ENCODE peak calls at places on chromosomes 5 and 9, in eight cellular contexts. W, M, E, A, J, H, Q and R are unnamed samples.

GRCh38 chr5:1293416-1293996 is 1.4 kb downstream of the TERT start:
- DNase-seq in H (no peak), A (no peak), E (no peak), Q (no peak), W (peak), J (no peak), M (no peak), R (peak)

GRCh38 chr5:84287964-84288363 is 96.7 kb downstream of the EDIL3 start:
- DNase-seq in J (no peak), W (no peak), A (no peak), M (no peak), H (no peak), E (peak), Q (no peak), R (no peak)

GRCh38 chr5:157046041-157046440 is 12.9 kb downstream of the HAVCR1 start:
- DNase-seq in A (no peak), W (peak), H (no peak), Q (no peak), J (no peak), E (no peak), M (no peak), R (no peak)

GRCh38 chr9:120402741-120403542 is 177.0 kb downstream of the CDK5RAP2 start:
- DNase-seq in Q (no peak), W (no peak), A (no peak), J (no peak), H (no peak), E (peak), M (no peak), R (no peak)

GRCh38 chr9:134550584-134550983 is 91.0 kb upstream of the COL5A1 start:
- DNase-seq in Q (peak), J (no peak), E (no peak), W (peak), A (no peak), H (no peak), M (no peak), R (no peak)

GRCh38 chr9:79928661-79929060 is 356.9 kb downstream of the TLE4 start:
- DNase-seq in A (no peak), W (no peak), Q (no peak), M (no peak), H (no peak), E (no peak), J (no peak), R (no peak)

GRCh38 chr9:27514551-27514950 is 9.5 kb upstream of the IFNK start:
- DNase-seq in W (no peak), H (no peak), M (no peak), A (no peak), E (no peak), J (no peak), Q (no peak), R (no peak)

GRCh38 chr9:14323969-14324366 is 10.0 kb upstream of the NFIB start:
- DNase-seq in E (no peak), Q (no peak), M (no peak), W (no peak), J (no peak), H (no peak), A (no peak), R (no peak)

GRCh38 chr9:129524848-129525345 is 96.0 kb downstream of the C9orf50 start:
- DNase-seq in H (no peak), W (no peak), E (no peak), M (no peak), A (no peak), Q (no peak), J (no peak), R (no peak)

DNA sequence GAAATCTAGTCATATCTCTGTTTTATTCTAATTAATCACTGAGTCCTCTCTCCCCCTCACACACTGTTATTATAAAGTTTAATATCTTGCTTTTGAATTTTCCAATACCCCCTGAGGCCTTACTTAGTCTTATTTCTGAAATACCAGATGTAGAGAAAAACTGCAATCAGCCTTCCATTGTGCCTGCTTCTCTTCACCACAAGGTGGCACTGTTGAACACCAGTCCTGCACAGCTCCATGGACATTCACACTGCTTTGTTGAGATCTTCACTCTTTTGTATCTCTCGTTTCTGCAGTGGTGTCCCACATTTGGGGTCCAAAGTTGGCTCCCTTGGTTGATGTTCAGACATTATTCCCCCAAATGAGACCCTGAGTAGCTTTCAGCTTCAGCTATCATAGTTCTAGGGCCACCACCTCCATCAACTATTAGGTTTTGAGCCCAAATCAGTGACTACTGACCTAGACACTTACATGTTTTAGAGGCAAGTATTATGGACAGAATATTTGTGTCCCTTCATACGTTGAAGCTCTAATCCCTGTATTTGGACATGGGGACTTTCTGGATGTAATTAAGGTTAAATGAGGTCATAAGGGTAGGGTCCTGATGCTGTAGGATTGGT is 24.3 kb downstream of the BOD1 start:
- DNase-seq in M (no peak), A (no peak), W (peak), Q (peak), E (peak), J (no peak), H (no peak), R (no peak)
- TF ChIP-seq CTCF in M (peak), A (peak), W (peak), Q (peak), E (peak), J (no peak), H (peak), R (peak)

GRCh38 chr9:68672625-68673024 is 32.4 kb upstream of the PIP5K1B start:
- DNase-seq in J (no peak), E (no peak), M (no peak), A (no peak), H (no peak), Q (no peak), W (no peak), R (no peak)

GRCh38 chr9:68683433-68683832 is 21.6 kb upstream of the PIP5K1B start:
- DNase-seq in J (no peak), Q (no peak), E (no peak), M (no peak), A (no peak), H (no peak), W (no peak), R (no peak)

DNA sequence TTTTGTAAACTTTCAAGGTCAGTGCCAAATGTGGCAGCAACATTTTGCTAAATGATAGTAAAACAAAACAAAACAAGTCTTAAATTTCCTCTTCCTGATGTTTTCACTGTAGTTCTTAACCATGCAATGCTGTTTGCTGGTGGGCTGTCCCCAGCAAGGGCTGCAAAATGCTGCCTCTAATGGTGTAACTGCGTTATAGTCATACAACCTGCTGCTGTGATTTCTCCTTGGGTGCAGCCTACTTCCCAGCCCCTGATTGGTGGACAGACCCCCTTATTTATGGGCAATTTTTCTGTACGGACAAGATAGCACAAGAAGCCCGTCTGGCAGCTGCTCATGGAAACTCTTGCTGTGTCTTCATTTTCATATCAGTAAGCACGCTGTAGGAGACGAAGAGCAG is 26.6 kb upstream of the PIP5K1B start:
- DNase-seq in E (peak), J (no peak), W (peak), H (no peak), M (no peak), A (no peak), Q (peak), R (no peak)
- TF ChIP-seq CTCF in E (peak), J (no peak), W (peak), H (peak), M (peak), A (peak), Q (peak), R (no peak)

GRCh38 chr5:140791111-140791510 is 3.5 kb upstream of the PCDHA2 start:
- DNase-seq in W (no peak), Q (no peak), A (no peak), E (no peak), J (no peak), M (no peak), H (no peak), R (no peak)

GRCh38 chr5:140780512-140780911 is 5.4 kb upstream of the PCDHA1 start:
- DNase-seq in M (no peak), J (no peak), W (no peak), A (no peak), H (no peak), E (no peak), Q (no peak), R (no peak)

DNA sequence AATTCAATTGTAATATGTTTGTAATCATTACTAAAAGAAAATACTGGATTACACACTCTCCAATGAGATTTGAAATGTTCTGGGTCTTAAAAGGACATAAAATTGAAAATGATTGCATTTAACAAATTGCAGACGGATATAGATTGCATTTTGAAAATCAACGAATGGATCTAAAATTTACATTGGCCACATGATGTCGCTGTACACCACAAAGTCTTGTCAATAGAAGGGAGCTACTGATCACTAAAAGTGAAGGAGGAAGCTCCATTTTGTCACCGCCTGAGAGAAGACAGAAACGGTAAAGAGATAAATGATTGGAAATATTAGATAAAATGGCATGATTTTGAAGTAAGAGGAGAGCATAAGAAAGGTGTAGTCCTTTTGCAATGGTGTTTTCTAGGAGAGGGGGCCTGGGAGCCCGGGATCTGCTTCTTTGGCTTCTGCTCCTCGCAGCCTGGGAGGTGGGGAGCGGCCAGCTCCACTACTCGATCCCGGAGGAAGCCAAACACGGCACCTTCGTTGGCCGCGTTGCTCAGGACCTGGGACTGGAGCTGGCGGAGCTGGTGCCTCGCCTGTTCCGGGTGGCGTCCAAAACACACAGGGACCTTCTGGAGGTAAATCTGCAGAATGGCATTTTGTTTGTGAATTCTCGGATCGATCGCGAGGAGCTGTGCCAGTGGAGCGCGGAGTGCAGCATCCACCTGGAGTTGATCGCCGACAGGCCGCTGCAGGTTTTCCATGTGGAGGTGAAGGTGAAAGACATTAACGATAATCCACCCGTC is at the start of gene PCDHA1:
- DNase-seq in A (no peak), E (peak), J (no peak), M (no peak), W (no peak), Q (peak), H (no peak), R (no peak)
- TF ChIP-seq CTCF in A (no peak), E (peak), J (no peak), M (peak), W (peak), Q (peak), H (no peak), R (no peak)

GRCh38 chr5:87048156-87048555 is 219.5 kb upstream of the RASA1 start:
- DNase-seq in A (no peak), E (peak), Q (no peak), M (no peak), W (no peak), J (no peak), H (peak), R (no peak)
- TF ChIP-seq CTCF in A (no peak), E (no peak), Q (no peak), M (no peak), W (no peak), J (no peak), H (peak), R (no peak)

DNA sequence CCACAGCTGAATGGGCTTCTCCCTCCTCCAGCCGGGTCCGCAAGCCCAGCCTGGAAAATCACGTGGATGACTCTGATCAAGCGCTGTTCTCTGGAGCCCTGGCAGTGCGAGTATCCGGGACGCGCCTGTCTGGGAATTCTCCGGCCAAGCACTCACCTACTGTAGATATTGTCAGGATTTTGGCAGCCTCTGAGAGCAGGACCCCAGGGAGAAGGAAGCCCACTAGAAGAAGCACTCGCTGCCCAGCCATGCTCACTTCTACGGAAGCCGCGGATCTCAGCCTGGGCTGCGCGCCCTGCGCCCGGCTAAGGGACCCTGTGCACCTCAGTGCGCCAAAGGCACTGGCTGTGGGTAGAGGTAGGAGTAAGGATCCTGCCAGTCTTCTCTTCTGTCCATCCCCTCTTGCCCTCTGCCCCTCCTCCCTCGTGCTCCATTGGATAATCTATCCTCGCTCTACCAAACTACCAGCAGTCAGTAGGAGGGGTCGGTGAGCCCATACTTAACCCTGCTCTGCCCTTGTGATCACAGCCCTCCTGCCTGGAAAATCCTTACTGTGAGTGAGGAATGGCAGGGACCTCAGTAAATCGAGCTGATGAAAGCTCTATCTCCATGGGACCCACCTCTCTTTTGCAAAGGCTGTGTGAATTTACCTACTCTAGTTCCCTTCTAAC is at the start of gene UGT3A2:
- DNase-seq in M (no peak), A (no peak), Q (peak), J (no peak), W (peak), E (peak), H (no peak), R (no peak)
- TF ChIP-seq CTCF in M (no peak), A (no peak), Q (peak), J (no peak), W (no peak), E (no peak), H (no peak), R (no peak)

GRCh38 chr9:21413089-21414023 is 4.4 kb downstream of the IFNA8 start:
- DNase-seq in J (no peak), W (no peak), M (no peak), H (no peak), A (no peak), Q (peak), E (no peak), R (no peak)
- TF ChIP-seq CTCF in J (no peak), W (peak), M (peak), H (peak), A (no peak), Q (peak), E (peak), R (no peak)